ENCODE peak calls at places on chromosomes 1 and 21, in six cellular contexts. One of them, this sample, is unnamed.

GRCh38 chr21:39681845-39682244 is 63.1 kb upstream of the IGSF5 start:
- DNase-seq in AG04449: peak; percentile 91
- DNase-seq in endodermal cell: no peak
- DNase-seq in progenitor cell of endocrine pancreas: no peak
- DNase-seq in nephron progenitor cell: no peak
- DNase-seq in neural crest cell: no peak
- DNase-seq in this sample: no peak

GRCh38 chr1:93672069-93672468 is 9.6 kb downstream of the BCAR3 start:
- DNase-seq in nephron progenitor cell: no peak
- DNase-seq in AG04449: no peak
- DNase-seq in endodermal cell: no peak
- DNase-seq in progenitor cell of endocrine pancreas: no peak
- DNase-seq in neural crest cell: no peak
- DNase-seq in this sample: no peak

GRCh38 chr1:216223521-216223920 is 199.7 kb downstream of the USH2A start:
- DNase-seq in nephron progenitor cell: no peak
- DNase-seq in progenitor cell of endocrine pancreas: no peak
- DNase-seq in AG04449: no peak
- DNase-seq in neural crest cell: no peak
- DNase-seq in endodermal cell: no peak
- DNase-seq in this sample: no peak

GRCh38 chr1:17919525-17920439 is 164.6 kb downstream of the ACTL8 start:
- DNase-seq in endodermal cell: peak; percentile 90
- DNase-seq in neural crest cell: peak; percentile 51
- DNase-seq in nephron progenitor cell: peak; percentile 83
- DNase-seq in AG04449: no peak
- DNase-seq in progenitor cell of endocrine pancreas: peak; percentile 56
- DNase-seq in this sample: peak; percentile 48

GRCh38 chr1:53669511-53670191 is 69.3 kb downstream of the GLIS1 start:
- DNase-seq in AG04449: no peak
- DNase-seq in endodermal cell: no peak
- DNase-seq in neural crest cell: no peak
- DNase-seq in progenitor cell of endocrine pancreas: no peak
- DNase-seq in nephron progenitor cell: no peak
- DNase-seq in this sample: no peak

GRCh38 chr1:43885311-43885801 is 48.2 kb upstream of the ARTN start:
- DNase-seq in endodermal cell: peak; percentile 85
- DNase-seq in nephron progenitor cell: peak; percentile 59
- DNase-seq in progenitor cell of endocrine pancreas: no peak
- DNase-seq in AG04449: no peak
- DNase-seq in neural crest cell: no peak
- DNase-seq in this sample: no peak

GRCh38 chr1:95217371-95217770 is 16.6 kb upstream of the RWDD3 start:
- DNase-seq in progenitor cell of endocrine pancreas: no peak
- DNase-seq in nephron progenitor cell: no peak
- DNase-seq in endodermal cell: no peak
- DNase-seq in AG04449: no peak
- DNase-seq in neural crest cell: no peak
- DNase-seq in this sample: no peak

GRCh38 chr1:93779540-93780121 is 98.0 kb upstream of the BCAR3 start:
- DNase-seq in neural crest cell: no peak
- DNase-seq in progenitor cell of endocrine pancreas: no peak
- DNase-seq in nephron progenitor cell: no peak
- DNase-seq in endodermal cell: peak; percentile 66
- DNase-seq in AG04449: peak; percentile 80
- DNase-seq in this sample: no peak

DNA sequence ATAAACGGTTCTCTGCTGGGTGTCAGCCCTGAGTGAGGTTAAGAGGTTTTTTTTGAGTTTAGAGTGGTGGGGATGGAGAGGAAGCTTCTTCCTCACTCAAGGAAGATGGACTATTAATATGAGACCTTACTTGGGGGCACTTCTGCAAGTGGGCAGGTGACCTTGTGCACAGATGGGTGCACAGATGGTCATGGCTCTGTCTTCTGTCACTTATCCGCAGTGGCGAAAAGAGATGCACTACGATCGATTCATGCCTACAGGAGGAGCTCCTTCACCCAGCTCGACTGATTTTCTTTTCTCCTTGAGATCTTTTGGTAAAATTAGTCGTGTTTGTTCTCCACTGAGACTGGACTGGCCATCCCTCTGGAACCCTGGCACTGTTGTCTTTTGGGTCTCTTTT is 22.9 kb upstream of the CYYR1 start:
- DNase-seq in neural crest cell: no peak
- DNase-seq in nephron progenitor cell: no peak
- DNase-seq in progenitor cell of endocrine pancreas: no peak
- DNase-seq in AG04449: no peak
- DNase-seq in endodermal cell: no peak
- DNase-seq in this sample: no peak
- TF ChIP-seq CTCF in neural crest cell: no peak
- TF ChIP-seq CTCF in nephron progenitor cell: no peak
- TF ChIP-seq CTCF in progenitor cell of endocrine pancreas: no peak
- TF ChIP-seq CTCF in AG04449: no peak
- TF ChIP-seq CTCF in endodermal cell: no peak
- TF ChIP-seq CTCF in this sample: no peak

GRCh38 chr1:32072622-32073386 is at the start of gene TMEM39B:
- DNase-seq in endodermal cell: peak; percentile 99
- DNase-seq in nephron progenitor cell: peak; percentile 99
- DNase-seq in AG04449: no peak
- DNase-seq in progenitor cell of endocrine pancreas: peak; percentile 89
- DNase-seq in neural crest cell: peak; percentile 95
- DNase-seq in this sample: peak; percentile 89
- TF ChIP-seq CTCF in endodermal cell: peak; percentile 60
- TF ChIP-seq CTCF in nephron progenitor cell: peak; percentile 15
- TF ChIP-seq CTCF in AG04449: no peak
- TF ChIP-seq CTCF in progenitor cell of endocrine pancreas: no peak
- TF ChIP-seq CTCF in neural crest cell: no peak
- TF ChIP-seq CTCF in this sample: peak; percentile 24

GRCh38 chr1:25118554-25118953 is 113.7 kb downstream of the SYF2 start:
- DNase-seq in endodermal cell: no peak
- DNase-seq in neural crest cell: no peak
- DNase-seq in nephron progenitor cell: no peak
- DNase-seq in AG04449: no peak
- DNase-seq in progenitor cell of endocrine pancreas: no peak
- DNase-seq in this sample: no peak

GRCh38 chr1:25120286-25120685 is 112.0 kb downstream of the SYF2 start:
- DNase-seq in progenitor cell of endocrine pancreas: no peak
- DNase-seq in neural crest cell: no peak
- DNase-seq in nephron progenitor cell: no peak
- DNase-seq in AG04449: no peak
- DNase-seq in endodermal cell: no peak
- DNase-seq in this sample: no peak

GRCh38 chr1:25116832-25117231 is 115.5 kb downstream of the SYF2 start:
- DNase-seq in progenitor cell of endocrine pancreas: no peak
- DNase-seq in AG04449: no peak
- DNase-seq in neural crest cell: no peak
- DNase-seq in nephron progenitor cell: no peak
- DNase-seq in endodermal cell: no peak
- DNase-seq in this sample: no peak

GRCh38 chr1:25112400-25112799 is 119.9 kb downstream of the SYF2 start:
- DNase-seq in endodermal cell: no peak
- DNase-seq in AG04449: no peak
- DNase-seq in neural crest cell: no peak
- DNase-seq in progenitor cell of endocrine pancreas: no peak
- DNase-seq in nephron progenitor cell: no peak
- DNase-seq in this sample: no peak

DNA sequence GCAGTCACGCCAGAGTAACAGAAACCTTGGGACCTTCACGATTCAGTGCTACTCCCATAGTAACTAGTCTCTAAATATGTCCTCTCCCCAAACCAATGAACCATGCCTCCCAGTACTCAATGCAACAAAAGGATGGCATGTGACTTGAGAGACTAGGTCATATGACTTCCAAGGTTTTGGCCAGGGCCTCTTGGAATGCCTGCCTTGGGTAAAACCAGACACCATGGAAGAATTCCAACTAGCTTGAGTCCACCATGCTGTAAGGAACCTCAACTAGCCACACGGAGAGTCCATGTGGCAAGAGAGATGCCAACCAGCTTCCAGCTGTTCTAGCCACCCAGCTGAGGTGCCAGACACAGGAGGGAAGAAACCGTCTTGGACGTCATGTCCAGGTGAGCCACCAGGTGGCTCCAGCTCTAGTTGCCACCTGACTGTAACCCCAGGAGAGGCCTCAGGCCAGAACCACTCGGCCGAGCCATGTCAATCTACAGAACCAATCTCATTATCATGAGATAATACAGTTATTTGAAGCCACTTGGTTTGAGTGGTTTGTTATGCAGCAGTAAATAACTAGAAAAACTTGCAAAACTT is 115.0 kb downstream of the SYF2 start:
- DNase-seq in nephron progenitor cell: no peak
- DNase-seq in neural crest cell: no peak
- DNase-seq in endodermal cell: peak; percentile 88
- DNase-seq in progenitor cell of endocrine pancreas: no peak
- DNase-seq in AG04449: no peak
- DNase-seq in this sample: no peak
- TF ChIP-seq CTCF in nephron progenitor cell: no peak
- TF ChIP-seq CTCF in neural crest cell: peak; percentile 46
- TF ChIP-seq CTCF in endodermal cell: peak; percentile 83
- TF ChIP-seq CTCF in progenitor cell of endocrine pancreas: peak; percentile 39
- TF ChIP-seq CTCF in AG04449: no peak
- TF ChIP-seq CTCF in this sample: peak; percentile 34

GRCh38 chr1:205449750-205450443 is 5.9 kb downstream of the BLACAT1 start:
- DNase-seq in neural crest cell: no peak
- DNase-seq in AG04449: no peak
- DNase-seq in endodermal cell: peak; percentile 95
- DNase-seq in progenitor cell of endocrine pancreas: peak; percentile 71
- DNase-seq in nephron progenitor cell: peak; percentile 77
- DNase-seq in this sample: peak; percentile 60
- TF ChIP-seq CTCF in neural crest cell: peak; percentile 38
- TF ChIP-seq CTCF in AG04449: no peak
- TF ChIP-seq CTCF in endodermal cell: peak; percentile 53
- TF ChIP-seq CTCF in progenitor cell of endocrine pancreas: peak; percentile 26
- TF ChIP-seq CTCF in nephron progenitor cell: no peak
- TF ChIP-seq CTCF in this sample: no peak

GRCh38 chr1:204692320-204692851 is 6.8 kb upstream of the LRRN2 start:
- DNase-seq in nephron progenitor cell: no peak
- DNase-seq in progenitor cell of endocrine pancreas: no peak
- DNase-seq in neural crest cell: no peak
- DNase-seq in endodermal cell: peak; percentile 66
- DNase-seq in AG04449: no peak
- DNase-seq in this sample: no peak
- TF ChIP-seq CTCF in nephron progenitor cell: no peak
- TF ChIP-seq CTCF in progenitor cell of endocrine pancreas: peak; percentile 20
- TF ChIP-seq CTCF in neural crest cell: peak; percentile 13
- TF ChIP-seq CTCF in endodermal cell: peak; percentile 72
- TF ChIP-seq CTCF in AG04449: no peak
- TF ChIP-seq CTCF in this sample: no peak

GRCh38 chr1:205124726-205125125 is 2.9 kb upstream of the RBBP5 start:
- DNase-seq in AG04449: no peak
- DNase-seq in progenitor cell of endocrine pancreas: no peak
- DNase-seq in nephron progenitor cell: no peak
- DNase-seq in neural crest cell: no peak
- DNase-seq in endodermal cell: no peak
- DNase-seq in this sample: no peak

GRCh38 chr1:205122489-205122882 is 708 bp upstream of the RBBP5 start:
- DNase-seq in neural crest cell: no peak
- DNase-seq in AG04449: no peak
- DNase-seq in nephron progenitor cell: no peak
- DNase-seq in progenitor cell of endocrine pancreas: no peak
- DNase-seq in endodermal cell: no peak
- DNase-seq in this sample: no peak

GRCh38 chr1:205118810-205119209 is 3.0 kb downstream of the RBBP5 start:
- DNase-seq in endodermal cell: no peak
- DNase-seq in neural crest cell: no peak
- DNase-seq in nephron progenitor cell: no peak
- DNase-seq in AG04449: no peak
- DNase-seq in progenitor cell of endocrine pancreas: no peak
- DNase-seq in this sample: no peak

GRCh38 chr1:205127646-205128045 is 5.9 kb upstream of the RBBP5 start:
- DNase-seq in AG04449: no peak
- DNase-seq in progenitor cell of endocrine pancreas: no peak
- DNase-seq in nephron progenitor cell: no peak
- DNase-seq in endodermal cell: no peak
- DNase-seq in neural crest cell: no peak
- DNase-seq in this sample: no peak

GRCh38 chr1:205121660-205122488 is at the start of gene RBBP5:
- DNase-seq in AG04449: peak; percentile 94
- DNase-seq in neural crest cell: peak; percentile 89
- DNase-seq in progenitor cell of endocrine pancreas: peak; percentile 89
- DNase-seq in nephron progenitor cell: peak; percentile 94
- DNase-seq in endodermal cell: peak; percentile 98
- DNase-seq in this sample: peak; percentile 93
- TF ChIP-seq CTCF in AG04449: peak; percentile 88
- TF ChIP-seq CTCF in neural crest cell: peak; percentile 65
- TF ChIP-seq CTCF in progenitor cell of endocrine pancreas: peak; percentile 71
- TF ChIP-seq CTCF in nephron progenitor cell: peak; percentile 60
- TF ChIP-seq CTCF in endodermal cell: peak; percentile 80
- TF ChIP-seq CTCF in this sample: no peak

GRCh38 chr1:25692560-25692959 is 76.0 kb downstream of the MAN1C1 start:
- DNase-seq in neural crest cell: peak; percentile 50
- DNase-seq in AG04449: no peak
- DNase-seq in progenitor cell of endocrine pancreas: peak; percentile 21
- DNase-seq in endodermal cell: peak; percentile 89
- DNase-seq in nephron progenitor cell: peak; percentile 62
- DNase-seq in this sample: no peak

GRCh38 chr1:25695991-25696330 is 79.4 kb downstream of the MAN1C1 start:
- DNase-seq in neural crest cell: no peak
- DNase-seq in endodermal cell: no peak
- DNase-seq in progenitor cell of endocrine pancreas: no peak
- DNase-seq in AG04449: peak; percentile 85
- DNase-seq in nephron progenitor cell: no peak
- DNase-seq in this sample: no peak

GRCh38 chr1:25695066-25695990 is 78.7 kb downstream of the MAN1C1 start:
- DNase-seq in AG04449: peak; percentile 95
- DNase-seq in neural crest cell: no peak
- DNase-seq in endodermal cell: peak; percentile 89
- DNase-seq in nephron progenitor cell: no peak
- DNase-seq in progenitor cell of endocrine pancreas: no peak
- DNase-seq in this sample: no peak

GRCh38 chr1:25694167-25694566 is 77.6 kb downstream of the MAN1C1 start:
- DNase-seq in endodermal cell: no peak
- DNase-seq in nephron progenitor cell: no peak
- DNase-seq in progenitor cell of endocrine pancreas: no peak
- DNase-seq in neural crest cell: no peak
- DNase-seq in AG04449: no peak
- DNase-seq in this sample: no peak

GRCh38 chr1:25694591-25695007 is 78.0 kb downstream of the MAN1C1 start:
- DNase-seq in endodermal cell: no peak
- DNase-seq in AG04449: no peak
- DNase-seq in nephron progenitor cell: no peak
- DNase-seq in progenitor cell of endocrine pancreas: no peak
- DNase-seq in neural crest cell: no peak
- DNase-seq in this sample: no peak
- TF ChIP-seq CTCF in endodermal cell: peak; percentile 46
- TF ChIP-seq CTCF in AG04449: no peak
- TF ChIP-seq CTCF in nephron progenitor cell: no peak
- TF ChIP-seq CTCF in progenitor cell of endocrine pancreas: no peak
- TF ChIP-seq CTCF in neural crest cell: no peak
- TF ChIP-seq CTCF in this sample: no peak

DNA sequence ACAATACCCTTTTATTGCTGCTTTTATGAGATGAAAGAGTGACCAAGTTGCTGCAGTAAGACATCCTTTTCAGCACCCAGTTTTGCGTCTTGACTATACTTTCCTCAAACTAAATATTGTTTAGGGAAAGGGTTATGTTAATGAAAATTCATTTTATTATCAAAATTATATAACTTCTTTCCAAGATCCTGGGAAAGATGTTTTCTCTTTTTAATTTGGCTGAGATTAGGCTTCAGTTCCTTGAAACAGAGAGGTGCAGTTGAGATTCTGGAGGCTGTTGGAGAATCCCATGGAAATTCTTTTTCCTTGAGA is 91.6 kb upstream of the KCNA3 start:
- DNase-seq in endodermal cell: no peak
- DNase-seq in AG04449: no peak
- DNase-seq in neural crest cell: no peak
- DNase-seq in progenitor cell of endocrine pancreas: no peak
- DNase-seq in nephron progenitor cell: no peak
- DNase-seq in this sample: no peak
- TF ChIP-seq CTCF in endodermal cell: no peak
- TF ChIP-seq CTCF in AG04449: no peak
- TF ChIP-seq CTCF in neural crest cell: no peak
- TF ChIP-seq CTCF in progenitor cell of endocrine pancreas: no peak
- TF ChIP-seq CTCF in nephron progenitor cell: no peak
- TF ChIP-seq CTCF in this sample: peak; percentile 36

This sample was measured in mesothelial cell of epicardium.